ENCODE peak calls at places on chromosomes 4 and X, in five cellular contexts. C is stimulated activated CD4-positive, alpha-beta T cell treated with anti-CD3 and anti-CD28 coated beads, Interleukin-2, amount 100 ng/mL, for 48 hours; S is ELF-1; K is AG09309; R is CD8-positive, alpha-beta T cell. D is an unnamed sample.

GRCh38 chrX:51759055-51759454 is 15.8 kb downstream of the GSPT2 start:
- DNase-seq in C (no peak), S (no peak), R (no peak), K (no peak), D (no peak)

GRCh38 chr4:8157496-8157895 is 1.1 kb downstream of the ABLIM2 start:
- DNase-seq in K (no peak), C (no peak), R (no peak), S (no peak), D (no peak)

GRCh38 chr4:154686838-154687237 is 57.0 kb upstream of the LRAT start:
- DNase-seq in S (no peak), K (no peak), R (no peak), C (no peak), D (peak)

GRCh38 chrX:28794751-28795150 is 207.5 kb downstream of the IL1RAPL1 start:
- DNase-seq in S (no peak), C (no peak), R (no peak), K (no peak), D (no peak)

GRCh38 chr4:173505924-173506779 is 23.9 kb downstream of the HAND2 start:
- DNase-seq in C (no peak), K (no peak), S (peak), R (no peak), D (peak)

GRCh38 chr4:1727117-1728031 is 6.1 kb downstream of the TACC3 start:
- DNase-seq in S (no peak), K (no peak), R (no peak), C (no peak), D (peak)

GRCh38 chr4:139176299-139177048 is 544 bp downstream of the ELF2 start:
- DNase-seq in C (peak), S (peak), R (peak), K (no peak), D (peak)

GRCh38 chrX:30141966-30142365 is 73.4 kb upstream of the MAGEB2 start:
- DNase-seq in S (peak), C (no peak), R (no peak), K (no peak), D (peak)

GRCh38 chr4:10055871-10056270 is 34.6 kb upstream of the SLC2A9 start:
- DNase-seq in R (no peak), S (no peak), K (no peak), C (no peak), D (no peak)

GRCh38 chr4:99693164-99693563 is 35.5 kb upstream of the C4orf54 start:
- DNase-seq in C (no peak), K (no peak), R (no peak), S (peak), D (no peak)

GRCh38 chr4:121696140-121696640 is 590 bp downstream of the ANXA5 start:
- DNase-seq in K (peak), S (peak), C (peak), R (peak), D (peak)

GRCh38 chr4:82786004-82786400 is 12.6 kb downstream of the SCD5 start:
- DNase-seq in C (no peak), K (no peak), S (no peak), R (no peak), D (no peak)

GRCh38 chr4:37645736-37646135 is 40.4 kb downstream of the RELL1 start:
- DNase-seq in K (no peak), C (no peak), S (peak), R (no peak), D (no peak)